ENCODE peak calls at places on chromosomes 3 and 15, in ten cellular contexts. One of them, this sample, is unnamed. For H3K27me3, the result is how much of the 10 kb centered on the place peaks cover.

GRCh38 chr3:31009881-31010280 is 115.4 kb upstream of the GADL1 start:
- DNase-seq in WERI-Rb-1: no peak
- DNase-seq in dorsolateral prefrontal cortex: no peak
- DNase-seq in GM23248: no peak
- DNase-seq in CD4-positive, alpha-beta memory T cell: no peak
- DNase-seq in left lung: no peak
- DNase-seq in mesenchymal stem cell: no peak
- DNase-seq in stomach: no peak
- DNase-seq in heart left ventricle: no peak
- DNase-seq in GM23338: peak
- DNase-seq in this sample: no peak

GRCh38 chr3:99502871-99503270 is 135.5 kb upstream of the COL8A1 start:
- DNase-seq in dorsolateral prefrontal cortex: no peak
- DNase-seq in mesenchymal stem cell: no peak
- DNase-seq in GM23248: peak
- DNase-seq in heart left ventricle: no peak
- DNase-seq in stomach: no peak
- DNase-seq in WERI-Rb-1: no peak
- DNase-seq in CD4-positive, alpha-beta memory T cell: no peak
- DNase-seq in left lung: no peak
- DNase-seq in GM23338: no peak
- DNase-seq in this sample: no peak

GRCh38 chr3:177443469-177443868 is 246.2 kb upstream of the TBL1XR1 start:
- DNase-seq in dorsolateral prefrontal cortex: no peak
- DNase-seq in GM23248: peak
- DNase-seq in left lung: no peak
- DNase-seq in GM23338: no peak
- DNase-seq in stomach: no peak
- DNase-seq in WERI-Rb-1: no peak
- DNase-seq in mesenchymal stem cell: no peak
- DNase-seq in heart left ventricle: no peak
- DNase-seq in CD4-positive, alpha-beta memory T cell: no peak
- DNase-seq in this sample: no peak

GRCh38 chr3:13116426-13116825 is 43.2 kb upstream of the IQSEC1 start:
- DNase-seq in GM23338: no peak
- DNase-seq in mesenchymal stem cell: no peak
- DNase-seq in WERI-Rb-1: no peak
- DNase-seq in dorsolateral prefrontal cortex: no peak
- DNase-seq in CD4-positive, alpha-beta memory T cell: no peak
- DNase-seq in stomach: no peak
- DNase-seq in GM23248: no peak
- DNase-seq in heart left ventricle: no peak
- DNase-seq in left lung: no peak
- DNase-seq in this sample: no peak

GRCh38 chr15:29774900-29775299 is 47.4 kb downstream of the TJP1 start:
- DNase-seq in WERI-Rb-1: no peak
- DNase-seq in GM23248: peak
- DNase-seq in heart left ventricle: no peak
- DNase-seq in stomach: no peak
- DNase-seq in dorsolateral prefrontal cortex: no peak
- DNase-seq in mesenchymal stem cell: peak
- DNase-seq in GM23338: no peak
- DNase-seq in left lung: no peak
- DNase-seq in CD4-positive, alpha-beta memory T cell: no peak
- DNase-seq in this sample: no peak

GRCh38 chr3:126197854-126198584 is 17.6 kb upstream of the ALDH1L1 start:
- DNase-seq in dorsolateral prefrontal cortex: peak
- DNase-seq in GM23338: peak
- DNase-seq in CD4-positive, alpha-beta memory T cell: peak
- DNase-seq in left lung: no peak
- DNase-seq in WERI-Rb-1: peak
- DNase-seq in heart left ventricle: peak
- DNase-seq in mesenchymal stem cell: peak
- DNase-seq in stomach: peak
- DNase-seq in GM23248: peak
- DNase-seq in this sample: no peak

GRCh38 chr15:42089942-42090341 is 4.4 kb downstream of the PLA2G4D start:
- DNase-seq in left lung: no peak
- DNase-seq in stomach: no peak
- DNase-seq in mesenchymal stem cell: no peak
- DNase-seq in dorsolateral prefrontal cortex: no peak
- DNase-seq in GM23338: no peak
- DNase-seq in CD4-positive, alpha-beta memory T cell: no peak
- DNase-seq in heart left ventricle: no peak
- DNase-seq in GM23248: no peak
- DNase-seq in WERI-Rb-1: no peak
- DNase-seq in this sample: no peak

GRCh38 chr3:66215106-66215505 is 5.7 kb upstream of the SLC25A26 start:
- DNase-seq in heart left ventricle: no peak
- DNase-seq in mesenchymal stem cell: no peak
- DNase-seq in WERI-Rb-1: no peak
- DNase-seq in stomach: no peak
- DNase-seq in GM23248: no peak
- DNase-seq in CD4-positive, alpha-beta memory T cell: no peak
- DNase-seq in GM23338: no peak
- DNase-seq in left lung: no peak
- DNase-seq in dorsolateral prefrontal cortex: no peak
- DNase-seq in this sample: no peak

GRCh38 chr3:182814419-182815160 is 21.3 kb downstream of the ATP11B start:
- DNase-seq in left lung: no peak
- DNase-seq in dorsolateral prefrontal cortex: no peak
- DNase-seq in GM23338: no peak
- DNase-seq in stomach: no peak
- DNase-seq in heart left ventricle: no peak
- DNase-seq in WERI-Rb-1: no peak
- DNase-seq in mesenchymal stem cell: no peak
- DNase-seq in CD4-positive, alpha-beta memory T cell: no peak
- DNase-seq in GM23248: no peak
- DNase-seq in this sample: no peak

DNA sequence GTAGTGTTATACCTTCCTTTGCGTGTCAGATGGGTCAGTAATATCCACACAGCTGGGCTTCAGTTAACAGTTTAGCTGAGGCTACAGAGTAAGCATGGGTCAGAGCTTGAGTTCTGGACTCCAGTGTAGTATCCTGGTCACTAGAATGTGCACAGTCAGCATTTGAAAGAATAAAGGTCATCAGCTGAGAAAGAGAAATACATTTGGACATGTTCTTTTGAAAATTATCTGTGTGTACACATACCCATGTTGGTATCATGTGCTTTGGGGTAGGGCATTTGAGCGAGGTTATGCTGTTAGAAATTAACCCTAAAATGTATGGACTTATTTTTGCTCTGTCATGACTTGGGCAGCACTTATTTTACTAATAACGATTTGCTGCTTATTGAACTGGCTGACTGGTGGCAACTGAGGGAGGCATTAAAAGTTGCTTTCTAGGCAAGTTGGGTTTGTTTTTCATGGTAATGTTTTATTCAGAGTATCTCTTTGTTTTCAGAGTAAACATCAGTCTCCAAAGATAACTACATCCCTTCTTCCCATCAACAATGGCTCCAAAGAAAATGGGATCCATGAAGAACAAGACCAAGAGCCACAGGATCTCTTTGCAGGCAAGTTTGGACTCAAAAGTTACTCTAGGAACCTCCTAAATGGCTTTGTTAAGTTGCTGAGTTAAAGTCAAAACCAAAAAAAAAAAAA is 16.4 kb downstream of the SNX1 start:
- DNase-seq in CD4-positive, alpha-beta memory T cell: no peak
- DNase-seq in left lung: no peak
- DNase-seq in GM23248: peak
- DNase-seq in stomach: no peak
- DNase-seq in mesenchymal stem cell: no peak
- DNase-seq in WERI-Rb-1: no peak
- DNase-seq in heart left ventricle: no peak
- DNase-seq in dorsolateral prefrontal cortex: no peak
- DNase-seq in GM23338: no peak
- DNase-seq in this sample: no peak
- H3K27ac ChIP-seq in CD4-positive, alpha-beta memory T cell: no peak
- H3K27ac ChIP-seq in left lung: peak
- H3K27ac ChIP-seq in GM23248: peak
- H3K27ac ChIP-seq in stomach: peak
- H3K27ac ChIP-seq in mesenchymal stem cell: peak
- H3K27ac ChIP-seq in WERI-Rb-1: no peak
- H3K27ac ChIP-seq in heart left ventricle: no peak
- H3K27ac ChIP-seq in dorsolateral prefrontal cortex: peak
- H3K27ac ChIP-seq in GM23338: no peak
- H3K27ac ChIP-seq in this sample: no peak

GRCh38 chr15:74829500-74829899 is 3.1 kb downstream of the CPLX3 start:
- DNase-seq in GM23338: no peak
- DNase-seq in stomach: no peak
- DNase-seq in mesenchymal stem cell: no peak
- DNase-seq in CD4-positive, alpha-beta memory T cell: no peak
- DNase-seq in dorsolateral prefrontal cortex: no peak
- DNase-seq in WERI-Rb-1: no peak
- DNase-seq in left lung: no peak
- DNase-seq in GM23248: peak
- DNase-seq in heart left ventricle: no peak
- DNase-seq in this sample: no peak
- H3K27me3 ChIP-seq in GM23338: under half
- H3K27me3 ChIP-seq in stomach: half or more
- H3K27me3 ChIP-seq in mesenchymal stem cell: under half
- H3K27me3 ChIP-seq in CD4-positive, alpha-beta memory T cell: under half
- H3K27me3 ChIP-seq in dorsolateral prefrontal cortex: under half
- H3K27me3 ChIP-seq in WERI-Rb-1: under half
- H3K27me3 ChIP-seq in left lung: under half
- H3K27me3 ChIP-seq in GM23248: under half
- H3K27me3 ChIP-seq in heart left ventricle: under half
- H3K27me3 ChIP-seq in this sample: under half

DNA sequence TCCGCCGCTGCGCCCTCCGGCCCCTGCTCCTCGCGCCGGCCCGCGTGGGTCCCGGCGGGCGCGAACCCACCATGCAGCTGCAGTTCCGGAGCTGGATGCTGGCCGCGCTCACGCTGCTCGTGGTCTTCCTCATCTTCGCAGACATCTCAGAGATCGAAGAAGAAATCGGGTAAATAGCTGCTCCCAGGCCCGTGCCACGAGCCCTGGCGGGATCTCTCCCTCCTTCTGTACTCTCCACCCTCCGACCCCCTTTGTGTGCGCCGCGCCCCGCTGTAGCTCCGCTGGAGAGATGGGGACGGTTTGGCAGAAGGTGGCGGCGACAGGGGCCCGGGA is 279 bp downstream of the ST8SIA2 start:
- DNase-seq in CD4-positive, alpha-beta memory T cell: no peak
- DNase-seq in WERI-Rb-1: no peak
- DNase-seq in dorsolateral prefrontal cortex: no peak
- DNase-seq in GM23338: peak
- DNase-seq in stomach: no peak
- DNase-seq in mesenchymal stem cell: no peak
- DNase-seq in GM23248: no peak
- DNase-seq in left lung: no peak
- DNase-seq in heart left ventricle: no peak
- DNase-seq in this sample: no peak
- H3K4me3 ChIP-seq in CD4-positive, alpha-beta memory T cell: no peak
- H3K4me3 ChIP-seq in WERI-Rb-1: peak
- H3K4me3 ChIP-seq in dorsolateral prefrontal cortex: peak
- H3K4me3 ChIP-seq in GM23338: peak
- H3K4me3 ChIP-seq in stomach: peak
- H3K4me3 ChIP-seq in mesenchymal stem cell: peak
- H3K4me3 ChIP-seq in GM23248: peak
- H3K4me3 ChIP-seq in left lung: peak
- H3K4me3 ChIP-seq in heart left ventricle: peak
- H3K4me3 ChIP-seq in this sample: no peak

DNA sequence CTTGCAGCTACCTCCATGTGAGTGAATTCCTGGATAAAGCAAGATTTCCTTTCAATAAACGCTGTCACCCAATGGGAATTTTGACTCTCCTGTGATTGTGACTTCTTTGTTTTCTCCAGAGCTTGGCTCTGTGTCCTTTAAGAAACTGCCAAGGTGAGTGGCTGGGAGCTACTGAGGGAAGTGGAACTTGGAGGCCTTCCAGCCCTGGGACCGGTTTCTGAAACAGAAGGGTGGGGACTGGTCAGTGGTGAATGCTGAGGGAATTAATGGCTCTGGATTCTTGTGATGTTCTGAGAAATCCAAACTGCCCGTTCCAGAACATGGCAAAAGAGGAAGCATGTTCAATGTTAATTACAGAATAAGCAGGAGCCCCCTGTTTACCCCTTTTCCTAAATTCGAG is 41.1 kb upstream of the MYZAP start:
- DNase-seq in heart left ventricle: peak
- DNase-seq in WERI-Rb-1: no peak
- DNase-seq in GM23338: no peak
- DNase-seq in dorsolateral prefrontal cortex: no peak
- DNase-seq in mesenchymal stem cell: no peak
- DNase-seq in stomach: peak
- DNase-seq in CD4-positive, alpha-beta memory T cell: no peak
- DNase-seq in GM23248: no peak
- DNase-seq in left lung: peak
- DNase-seq in this sample: no peak
- H3K27ac ChIP-seq in heart left ventricle: peak
- H3K27ac ChIP-seq in WERI-Rb-1: no peak
- H3K27ac ChIP-seq in GM23338: peak
- H3K27ac ChIP-seq in dorsolateral prefrontal cortex: peak
- H3K27ac ChIP-seq in mesenchymal stem cell: peak
- H3K27ac ChIP-seq in stomach: peak
- H3K27ac ChIP-seq in CD4-positive, alpha-beta memory T cell: no peak
- H3K27ac ChIP-seq in GM23248: no peak
- H3K27ac ChIP-seq in left lung: peak
- H3K27ac ChIP-seq in this sample: no peak

GRCh38 chr3:14599488-14599887 is 52.1 kb upstream of the CCDC174 start:
- DNase-seq in GM23248: no peak
- DNase-seq in left lung: no peak
- DNase-seq in WERI-Rb-1: no peak
- DNase-seq in dorsolateral prefrontal cortex: no peak
- DNase-seq in mesenchymal stem cell: no peak
- DNase-seq in heart left ventricle: no peak
- DNase-seq in GM23338: no peak
- DNase-seq in stomach: no peak
- DNase-seq in CD4-positive, alpha-beta memory T cell: no peak
- DNase-seq in this sample: no peak
- H3K27me3 ChIP-seq in GM23248: under half
- H3K27me3 ChIP-seq in left lung: under half
- H3K27me3 ChIP-seq in WERI-Rb-1: under half
- H3K27me3 ChIP-seq in dorsolateral prefrontal cortex: under half
- H3K27me3 ChIP-seq in mesenchymal stem cell: half or more
- H3K27me3 ChIP-seq in heart left ventricle: under half
- H3K27me3 ChIP-seq in GM23338: under half
- H3K27me3 ChIP-seq in stomach: half or more
- H3K27me3 ChIP-seq in CD4-positive, alpha-beta memory T cell: under half
- H3K27me3 ChIP-seq in this sample: under half

GRCh38 chr15:90660195-90660995 is 56.8 kb upstream of the BLM start:
- DNase-seq in dorsolateral prefrontal cortex: no peak
- DNase-seq in stomach: peak
- DNase-seq in heart left ventricle: peak
- DNase-seq in WERI-Rb-1: no peak
- DNase-seq in left lung: peak
- DNase-seq in GM23248: peak
- DNase-seq in GM23338: no peak
- DNase-seq in CD4-positive, alpha-beta memory T cell: peak
- DNase-seq in mesenchymal stem cell: peak
- DNase-seq in this sample: peak
- H3K4me3 ChIP-seq in dorsolateral prefrontal cortex: no peak
- H3K4me3 ChIP-seq in stomach: no peak
- H3K4me3 ChIP-seq in heart left ventricle: no peak
- H3K4me3 ChIP-seq in WERI-Rb-1: no peak
- H3K4me3 ChIP-seq in left lung: no peak
- H3K4me3 ChIP-seq in GM23248: peak
- H3K4me3 ChIP-seq in GM23338: no peak
- H3K4me3 ChIP-seq in CD4-positive, alpha-beta memory T cell: peak
- H3K4me3 ChIP-seq in mesenchymal stem cell: no peak
- H3K4me3 ChIP-seq in this sample: peak

GRCh38 chr15:25800761-25801515 is 62.2 kb downstream of the ATP10A start:
- DNase-seq in GM23338: no peak
- DNase-seq in stomach: no peak
- DNase-seq in mesenchymal stem cell: no peak
- DNase-seq in WERI-Rb-1: no peak
- DNase-seq in dorsolateral prefrontal cortex: no peak
- DNase-seq in left lung: no peak
- DNase-seq in heart left ventricle: no peak
- DNase-seq in CD4-positive, alpha-beta memory T cell: no peak
- DNase-seq in GM23248: no peak
- DNase-seq in this sample: no peak
- H3K27ac ChIP-seq in GM23338: no peak
- H3K27ac ChIP-seq in stomach: no peak
- H3K27ac ChIP-seq in mesenchymal stem cell: no peak
- H3K27ac ChIP-seq in WERI-Rb-1: no peak
- H3K27ac ChIP-seq in dorsolateral prefrontal cortex: no peak
- H3K27ac ChIP-seq in left lung: no peak
- H3K27ac ChIP-seq in heart left ventricle: no peak
- H3K27ac ChIP-seq in CD4-positive, alpha-beta memory T cell: no peak
- H3K27ac ChIP-seq in GM23248: no peak
- H3K27ac ChIP-seq in this sample: no peak

This sample was measured in CD8-positive, alpha-beta memory T cell.